ENCODE peak calls at places on chromosomes 4 and X, in six cellular contexts. O, J, B, E, W and U are unnamed samples.
A peak's percentile ranks its signal among the peaks of the same experiment; 100 is the strongest.

GRCh38 chr4:86685401-86685800 is 91.3 kb downstream of the PTPN13 start:
- DNase-seq in J (no peak), B (peak; percentile 12), E (no peak), W (no peak), O (peak; percentile 1), U (peak; percentile 5)

GRCh38 chr4:88017516-88018302 is 10.3 kb downstream of the PKD2 start:
- DNase-seq in E (no peak), W (no peak), J (peak; percentile 26), O (no peak), B (peak; percentile 98), U (no peak)

GRCh38 chr4:182042945-182043344 is 200.3 kb upstream of the TENM3 start:
- DNase-seq in B (no peak), W (no peak), O (no peak), J (no peak), E (no peak), U (no peak)

GRCh38 chrX:78514852-78515251 is 144.3 kb downstream of the RTL3 start:
- DNase-seq in J (no peak), O (no peak), B (no peak), W (no peak), E (no peak), U (no peak)

GRCh38 chrX:136063340-136064079 is 78.3 kb downstream of the SLC9A6 start:
- DNase-seq in J (no peak), E (no peak), B (no peak), O (no peak), W (no peak), U (no peak)

GRCh38 chr4:14446311-14446710 is 556.0 kb upstream of the CPEB2 start:
- DNase-seq in B (peak; percentile 1), E (no peak), J (no peak), O (no peak), W (no peak), U (no peak)

GRCh38 chr4:2931765-2932560 is 31.2 kb downstream of the NOP14 start:
- DNase-seq in E (no peak), W (peak; percentile 55), B (no peak), J (no peak), O (no peak), U (no peak)

GRCh38 chrX:136689441-136689840 is 41.5 kb downstream of the CD40LG start:
- DNase-seq in O (no peak), B (peak; percentile 20), E (no peak), J (no peak), W (no peak), U (no peak)

GRCh38 chr4:158300012-158300411 is 89.7 kb downstream of the TMEM144 start:
- DNase-seq in B (no peak), O (no peak), J (no peak), E (no peak), W (no peak), U (no peak)

GRCh38 chr4:151434183-151434860 is 25.3 kb downstream of the FHIP1A start:
- DNase-seq in J (no peak), B (peak; percentile 19), O (no peak), E (no peak), W (no peak), U (no peak)
- TF ChIP-seq SMC3 in J (no peak), B (no peak), O (no peak), E (no peak), W (no peak), U (no peak)

GRCh38 chrX:144566592-144566991 is 680.7 kb upstream of the SPANXN1 start:
- DNase-seq in E (no peak), J (no peak), O (no peak), B (no peak), W (no peak), U (no peak)
- TF ChIP-seq SMC3 in E (no peak), J (no peak), O (no peak), B (no peak), W (no peak), U (no peak)

DNA sequence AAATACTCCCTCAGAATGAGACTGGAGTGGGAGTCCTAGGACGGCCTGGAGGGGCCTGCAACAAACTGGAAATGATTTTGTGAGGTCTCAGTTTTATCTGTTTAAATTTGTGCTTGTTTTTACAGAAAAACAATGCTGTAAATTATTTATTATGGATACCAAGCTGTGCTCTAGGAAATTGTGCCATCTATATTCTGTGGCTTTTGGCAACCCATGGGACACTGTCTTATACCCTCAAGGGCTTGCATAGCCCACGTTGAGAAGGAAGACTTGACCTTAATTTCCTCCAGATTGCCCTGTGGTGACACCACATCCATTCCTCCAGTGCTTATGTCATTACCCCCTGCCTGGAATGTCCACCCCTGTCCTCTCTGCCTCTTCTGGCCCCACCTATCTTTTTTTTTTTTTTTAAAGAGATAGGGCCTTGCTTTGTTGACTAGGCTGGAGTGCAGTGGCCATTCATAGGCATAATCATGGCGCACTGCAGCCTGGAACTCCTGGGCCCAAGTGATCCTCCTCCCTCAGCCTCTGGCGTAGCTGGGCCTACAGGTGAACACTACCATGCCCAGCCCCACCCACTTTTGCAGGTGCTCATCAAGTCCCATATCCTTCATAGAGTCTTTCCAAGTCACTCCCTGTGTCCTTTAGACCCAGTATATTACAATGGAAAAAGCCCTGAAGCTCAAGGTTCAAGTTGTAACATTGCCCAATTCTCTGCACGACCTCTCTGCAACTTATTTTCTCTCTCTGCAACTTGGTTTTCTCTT is 77.4 kb downstream of the HPRT1 start:
- DNase-seq in J (peak; percentile 71), O (peak; percentile 7), B (peak; percentile 72), E (peak; percentile 26), W (no peak), U (no peak)
- TF ChIP-seq SMC3 in J (no peak), O (no peak), B (no peak), E (no peak), W (no peak), U (no peak)

DNA sequence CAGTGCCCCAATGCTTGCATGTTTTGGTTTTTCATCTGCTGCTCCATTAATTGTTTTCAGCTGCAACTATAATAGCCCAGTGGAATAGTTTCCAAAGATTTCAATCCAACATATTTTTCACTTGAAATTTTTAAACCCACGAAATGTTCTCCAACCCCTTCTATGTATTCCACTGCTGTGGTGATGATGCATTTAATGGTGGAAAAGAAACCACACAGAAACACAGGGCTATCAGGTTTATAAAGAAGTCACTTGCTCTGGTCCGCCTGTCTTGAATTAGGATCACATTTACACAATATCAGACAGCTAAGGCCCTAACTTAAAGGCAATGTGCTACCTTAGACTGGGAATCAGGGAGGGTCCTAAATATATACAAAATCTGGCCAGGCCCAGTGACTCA is 35.0 kb downstream of the OPHN1 start:
- DNase-seq in W (no peak), O (no peak), J (no peak), E (no peak), B (no peak), U (no peak)
- TF ChIP-seq SMC3 in W (no peak), O (no peak), J (no peak), E (no peak), B (no peak), U (no peak)

GRCh38 chr4:81118086-81118485 is 87.6 kb downstream of the BMP3 start:
- DNase-seq in W (no peak), B (peak; percentile 54), J (no peak), O (no peak), E (no peak), U (no peak)

GRCh38 chr4:81109356-81109755 is 78.8 kb downstream of the BMP3 start:
- DNase-seq in B (no peak), J (no peak), E (no peak), W (no peak), O (no peak), U (no peak)

GRCh38 chr4:81116571-81116970 is 86.1 kb downstream of the BMP3 start:
- DNase-seq in O (no peak), E (no peak), W (no peak), J (no peak), B (no peak), U (no peak)

DNA sequence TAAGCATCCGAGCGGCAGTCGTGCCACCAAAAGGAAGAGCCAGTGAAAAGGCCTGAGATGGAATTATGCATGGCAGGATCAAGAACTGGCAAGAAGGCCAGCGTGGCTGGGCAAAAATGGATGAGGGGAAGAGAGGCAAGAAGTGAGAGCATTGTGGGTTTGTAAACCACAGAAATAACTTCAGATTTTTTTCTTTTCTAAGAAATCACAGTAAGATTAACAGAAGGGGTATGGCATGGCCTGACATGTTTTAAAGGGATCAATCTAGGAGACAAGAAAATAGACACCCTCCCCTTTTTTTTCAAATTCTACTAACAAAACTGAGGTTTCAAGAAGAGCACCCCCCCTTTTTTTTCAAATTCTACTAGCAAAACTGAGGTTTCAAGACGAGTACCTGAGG is 82.5 kb downstream of the BMP3 start:
- DNase-seq in B (no peak), O (no peak), E (no peak), W (no peak), J (no peak), U (no peak)
- TF ChIP-seq SMC3 in B (no peak), O (no peak), E (no peak), W (no peak), J (no peak), U (no peak)

GRCh38 chr4:69831646-69832325 is 28.2 kb downstream of the SULT1E1 start:
- DNase-seq in W (peak; percentile 59), O (peak; percentile 6), B (no peak), E (no peak), J (no peak), U (no peak)

GRCh38 chr4:69829678-69830077 is 30.3 kb downstream of the SULT1E1 start:
- DNase-seq in O (no peak), W (no peak), B (no peak), E (no peak), J (no peak), U (no peak)

GRCh38 chr4:69831270-69831627 is 28.7 kb downstream of the SULT1E1 start:
- DNase-seq in O (no peak), W (no peak), B (no peak), J (no peak), E (no peak), U (no peak)

GRCh38 chr4:69832326-69833030 is 27.5 kb downstream of the SULT1E1 start:
- DNase-seq in W (no peak), B (no peak), O (peak; percentile 99), J (no peak), E (no peak), U (no peak)

DNA sequence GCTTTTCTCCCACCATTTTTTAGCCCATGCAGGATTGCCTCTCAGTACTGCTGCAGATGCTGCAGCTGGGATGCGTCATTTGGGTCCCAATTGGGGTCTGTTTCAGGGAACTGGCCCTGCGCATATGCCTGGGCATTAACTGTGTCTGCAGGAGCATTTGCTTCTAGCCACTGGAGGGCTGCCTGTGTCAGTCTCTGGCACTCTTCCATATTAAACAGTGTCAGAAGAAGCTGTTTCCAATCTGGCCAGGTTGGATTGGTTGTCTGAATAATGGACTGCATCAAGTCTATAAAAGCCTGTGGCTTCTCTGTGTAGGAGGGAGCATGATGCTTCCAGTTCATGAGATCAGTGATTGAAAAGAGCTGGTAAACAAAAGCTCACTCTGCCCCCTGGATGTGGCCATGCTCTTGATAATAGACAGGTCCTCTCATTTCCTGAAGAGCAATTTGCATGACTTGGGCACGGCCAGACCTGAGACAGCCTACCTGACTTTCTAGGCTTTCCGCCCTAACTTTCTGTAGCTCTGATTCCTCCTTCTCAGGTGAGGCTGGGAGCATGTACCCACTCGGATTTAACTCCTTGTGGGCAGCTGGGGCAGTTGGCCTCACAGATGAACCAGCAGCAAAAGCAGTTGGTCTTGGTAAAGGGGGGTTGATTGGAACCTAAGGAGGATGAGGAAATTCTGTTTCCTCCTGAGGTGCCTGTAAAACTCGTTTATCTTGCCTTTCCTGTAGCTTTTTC is 29.2 kb downstream of the SULT1E1 start:
- DNase-seq in E (no peak), O (peak; percentile 81), B (no peak), W (no peak), J (no peak), U (no peak)
- TF ChIP-seq SMC3 in E (no peak), O (peak; percentile 26), B (no peak), W (no peak), J (no peak), U (no peak)